ENCODE peak calls at places on chromosomes 6 and 20, in four cellular contexts. Z is prostate gland, T is NB4, I is adrenal gland. Q is an unnamed sample.

GRCh38 chr6:22149501-22150490 is 147.0 kb downstream of the PRL start:
- DNase-seq in Z (no peak), T (no peak), I (peak; percentile 65), Q (no peak)

GRCh38 chr6:85547719-85548118 is 45.9 kb downstream of the SNX14 start:
- DNase-seq in Z (no peak), T (no peak), I (no peak), Q (no peak)

GRCh38 chr6:11766589-11767450 is 11.8 kb downstream of the ADTRP start:
- DNase-seq in Z (no peak), T (no peak), I (peak; percentile 47), Q (no peak)

GRCh38 chr6:35044771-35045275 is 96.3 kb downstream of the TCP11 start:
- DNase-seq in Z (peak; percentile 28), T (peak; percentile 76), I (no peak), Q (peak; percentile 27)

GRCh38 chr20:14307956-14308355 is 29.5 kb downstream of the FLRT3 start:
- DNase-seq in Z (no peak), T (no peak), I (no peak), Q (peak; percentile 15)

GRCh38 chr20:13037727-13038126 is 29.0 kb downstream of the SPTLC3 start:
- DNase-seq in Z (no peak), T (no peak), I (no peak), Q (no peak)

GRCh38 chr20:58086763-58087566 is 141.5 kb downstream of the ANKRD60 start:
- DNase-seq in Z (peak; percentile 41), T (peak; percentile 40), I (peak; percentile 18), Q (peak; percentile 48)

GRCh38 chr6:114151070-114151685 is 180.2 kb upstream of the HDAC2 start:
- DNase-seq in Z (no peak), T (no peak), I (no peak), Q (no peak)

GRCh38 chr20:63094767-63095499 is 88.2 kb upstream of the BHLHE23 start:
- DNase-seq in Z (no peak), T (no peak), I (no peak), Q (peak; percentile 2)

GRCh38 chr6:25137497-25137896 is 141.7 kb upstream of the CARMIL1 start:
- DNase-seq in Z (no peak), T (peak; percentile 19), I (no peak), Q (no peak)

GRCh38 chr6:69584913-69585729 is 211.7 kb downstream of the LMBRD1 start:
- DNase-seq in Z (no peak), T (peak; percentile 34), I (no peak), Q (no peak)

GRCh38 chr6:145086197-145086596 is 649.1 kb downstream of the EPM2A start:
- DNase-seq in Z (no peak), T (peak; percentile 68), I (no peak), Q (no peak)

GRCh38 chr20:61842011-61842410 is 223.7 kb downstream of the TAF4 start:
- DNase-seq in Z (no peak), T (no peak), I (no peak), Q (no peak)

GRCh38 chr6:119459207-119459974 is 109.8 kb upstream of the MAN1A1 start:
- DNase-seq in Z (no peak), T (no peak), I (no peak), Q (no peak)

GRCh38 chr6:37210313-37210898 is 40.5 kb downstream of the PIM1 start:
- DNase-seq in Z (peak; percentile 86), T (peak; percentile 82), I (peak; percentile 85), Q (peak; percentile 84)

GRCh38 chr6:7085911-7086310 is 21.9 kb upstream of the RREB1 start:
- DNase-seq in Z (no peak), T (peak; percentile 36), I (peak; percentile 89), Q (peak; percentile 26)

GRCh38 chr20:63056236-63057132 is 49.7 kb upstream of the BHLHE23 start:
- DNase-seq in Z (no peak), T (peak; percentile 56), I (peak; percentile 19), Q (peak; percentile 24)

GRCh38 chr6:139752086-139752485 is 377.6 kb upstream of the CITED2 start:
- DNase-seq in Z (no peak), T (no peak), I (no peak), Q (no peak)

GRCh38 chr6:167802339-167802738 is 24.4 kb upstream of the AFDN start:
- DNase-seq in Z (no peak), T (no peak), I (no peak), Q (no peak)

GRCh38 chr6:55282145-55282544 is 45.1 kb upstream of the GFRAL start:
- DNase-seq in Z (no peak), T (no peak), I (no peak), Q (no peak)

GRCh38 chr6:5484692-5485091 is 223.4 kb downstream of the FARS2 start:
- DNase-seq in Z (no peak), T (no peak), I (no peak), Q (no peak)

DNA sequence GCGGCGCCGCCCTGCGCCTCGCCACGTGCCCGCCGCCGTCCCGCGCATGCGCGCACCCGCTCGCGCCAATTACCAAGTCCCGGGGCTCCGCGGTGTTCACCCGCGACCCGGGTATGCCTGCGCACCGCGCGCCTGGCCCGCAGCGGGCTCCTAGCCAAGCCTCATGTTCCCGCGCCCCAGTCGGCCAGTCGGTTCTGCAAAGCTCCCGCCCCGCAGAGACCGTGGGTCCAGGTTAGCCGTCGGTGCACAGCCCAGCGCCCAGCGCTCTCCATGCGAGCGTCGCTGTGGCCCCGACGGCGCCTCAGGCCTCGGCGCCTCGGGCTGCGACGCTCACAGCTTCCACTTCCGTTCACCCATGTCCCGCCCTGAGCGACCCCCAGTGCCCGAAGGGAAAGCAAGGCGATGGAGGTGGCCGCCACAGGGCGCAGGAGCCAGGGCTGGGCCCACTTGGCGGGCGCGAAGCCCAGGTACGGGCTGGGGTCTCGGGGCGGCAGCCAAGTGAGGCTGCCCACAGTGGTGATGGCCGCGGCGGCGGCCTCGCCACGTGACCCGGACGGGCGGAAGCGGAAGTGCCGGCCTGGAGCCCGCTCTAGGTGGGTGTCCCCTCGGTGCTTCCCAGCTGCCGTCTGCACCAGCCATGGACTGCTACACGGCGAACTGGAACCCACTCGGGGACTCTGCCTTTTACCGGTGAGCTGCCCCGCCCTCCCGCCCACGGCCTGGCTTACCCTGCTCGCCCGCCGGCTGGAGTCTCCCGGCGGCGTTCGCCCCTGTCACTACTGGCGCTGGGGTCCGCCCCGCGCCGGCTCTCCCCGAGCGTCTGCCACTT is at the start of the genes PCED1A and VPS16:
- DNase-seq in Z (peak; percentile 80), T (peak; percentile 91), I (peak; percentile 88), Q (peak; percentile 88)
- TF ChIP-seq POLR2A in Z (peak; percentile 46), T (peak; percentile 72), I (peak; percentile 40), Q (peak; percentile 72)

GRCh38 chr6:33658982-33659689 is 38.0 kb downstream of the ITPR3 start:
- DNase-seq in Z (no peak), T (no peak), I (no peak), Q (no peak)
- TF ChIP-seq POLR2A in Z (no peak), T (no peak), I (no peak), Q (no peak)

GRCh38 chr20:50399003-50399916 is 110.9 kb upstream of the PTPN1 start:
- DNase-seq in Z (no peak), T (no peak), I (peak; percentile 87), Q (peak; percentile 45)
- TF ChIP-seq POLR2A in Z (no peak), T (no peak), I (no peak), Q (no peak)

GRCh38 chr20:42063176-42063575 is 445.0 kb upstream of the CHD6 start:
- DNase-seq in Z (no peak), T (no peak), I (no peak), Q (no peak)

DNA sequence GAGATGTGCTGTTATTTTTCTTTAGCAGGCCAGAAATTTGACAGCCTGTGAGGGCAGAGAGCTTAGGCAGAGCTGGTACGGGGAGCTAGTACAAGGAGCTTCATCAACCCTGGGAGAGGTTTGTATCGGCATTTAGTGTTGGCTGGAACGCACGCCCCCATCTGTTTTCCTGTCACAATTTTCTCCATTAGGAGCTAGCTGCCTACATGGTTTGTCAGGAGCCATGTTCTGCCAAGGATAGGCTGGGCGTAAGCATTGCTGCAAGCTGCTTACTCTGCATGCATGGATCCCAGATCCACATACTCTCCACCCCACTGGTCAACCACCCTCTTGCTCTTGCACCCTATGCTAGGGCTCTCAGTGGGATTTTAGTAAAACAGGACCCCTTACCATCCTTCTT is 449.0 kb upstream of the CHD6 start:
- DNase-seq in Z (no peak), T (no peak), I (no peak), Q (no peak)
- TF ChIP-seq POLR2A in Z (no peak), T (no peak), I (no peak), Q (no peak)

DNA sequence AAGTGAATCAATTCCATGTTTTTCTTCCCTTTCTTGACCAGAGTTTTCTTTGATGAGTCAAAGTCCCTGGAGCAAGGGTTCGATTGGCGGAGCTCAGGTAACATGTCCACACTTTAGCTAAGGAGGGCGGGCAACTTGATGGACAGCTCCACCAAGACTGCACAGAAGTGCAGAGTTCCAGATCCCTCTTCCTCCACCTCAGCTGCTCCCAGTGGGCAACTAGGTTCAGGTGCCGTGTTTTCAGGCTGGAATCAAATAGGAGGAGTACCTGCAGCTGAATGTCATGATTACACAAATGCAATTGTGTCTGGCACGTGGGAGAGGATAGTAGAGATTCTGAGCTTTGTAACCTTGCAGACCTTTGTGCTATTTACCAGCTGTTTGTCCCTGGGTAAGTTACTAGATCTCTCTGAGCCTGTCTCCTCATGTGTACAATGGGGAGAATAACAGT is 1.9 kb upstream of the ELMO2 start:
- DNase-seq in Z (no peak), T (no peak), I (no peak), Q (no peak)
- TF ChIP-seq POLR2A in Z (no peak), T (no peak), I (no peak), Q (no peak)

GRCh38 chr6:136782021-136782770 is 10.1 kb downstream of the MAP3K5 start:
- DNase-seq in Z (no peak), T (peak; percentile 79), I (no peak), Q (no peak)

GRCh38 chr6:136784271-136784664 is 8.0 kb downstream of the MAP3K5 start:
- DNase-seq in Z (no peak), T (no peak), I (no peak), Q (no peak)

GRCh38 chr6:136784910-136785746 is 7.1 kb downstream of the MAP3K5 start:
- DNase-seq in Z (no peak), T (peak; percentile 96), I (peak; percentile 72), Q (peak; percentile 69)

GRCh38 chr6:136783021-136783420 is 9.3 kb downstream of the MAP3K5 start:
- DNase-seq in Z (no peak), T (no peak), I (no peak), Q (no peak)

DNA sequence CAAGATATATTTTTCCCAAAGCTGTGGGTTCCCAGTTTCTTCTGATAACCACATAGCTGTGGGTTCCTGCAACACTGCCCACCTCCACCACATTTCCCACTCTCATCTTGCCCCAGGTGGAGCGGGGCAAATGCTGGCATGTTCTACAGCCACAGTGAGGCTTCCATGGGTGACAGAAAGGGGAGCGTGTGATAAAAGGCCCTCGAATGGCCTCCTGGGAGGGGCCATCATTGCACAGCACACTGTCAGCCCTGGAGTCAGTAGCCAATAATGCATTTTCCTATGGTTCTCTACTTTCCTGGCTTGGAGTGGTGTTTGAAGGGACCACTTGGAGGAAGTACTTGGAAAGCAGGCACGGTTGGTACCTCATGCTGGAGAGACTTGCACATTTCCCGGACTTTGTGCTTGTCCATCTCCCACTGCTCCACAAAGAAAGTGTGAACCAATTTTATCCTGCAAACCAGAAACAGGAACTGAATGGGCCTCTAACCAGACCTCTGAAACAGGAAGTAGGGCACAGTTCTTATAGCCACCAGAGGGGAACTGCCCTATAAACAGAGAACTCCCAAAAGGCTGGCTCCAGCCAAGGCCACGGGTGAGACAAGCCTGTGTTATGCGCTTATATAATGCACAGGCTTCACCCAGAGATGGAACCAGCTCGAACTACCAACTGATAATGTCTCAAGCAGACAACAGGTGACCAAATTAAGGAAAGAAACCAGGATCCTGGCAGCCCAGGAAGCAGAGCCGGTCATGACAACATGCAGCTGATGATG is 8.6 kb downstream of the MAP3K5 start:
- DNase-seq in Z (no peak), T (peak; percentile 97), I (peak; percentile 41), Q (no peak)
- TF ChIP-seq POLR2A in Z (no peak), T (peak; percentile 62), I (no peak), Q (no peak)

GRCh38 chr6:136037885-136038460 is 186.5 kb downstream of the PDE7B start:
- DNase-seq in Z (no peak), T (no peak), I (no peak), Q (no peak)
- TF ChIP-seq POLR2A in Z (no peak), T (no peak), I (no peak), Q (no peak)